ENCODE peak calls at places on chromosomes 6 and 20, in eight cellular contexts. One of them, this sample, is unnamed.

GRCh38 chr6:121434037-121434770 is 1.2 kb upstream of the GJA1 start:
- DNase-seq in mesendoderm: peak
- DNase-seq in caudate nucleus: no peak
- DNase-seq in body of pancreas: no peak
- DNase-seq in effector memory CD4-positive, alpha-beta T cell: no peak
- DNase-seq in epithelial cell of prostate: no peak
- DNase-seq in kidney: no peak
- DNase-seq in heart left ventricle: no peak
- DNase-seq in this sample: no peak

GRCh38 chr6:120608826-120609225 is 725.5 kb downstream of the TBC1D32 start:
- DNase-seq in effector memory CD4-positive, alpha-beta T cell: no peak
- DNase-seq in heart left ventricle: no peak
- DNase-seq in epithelial cell of prostate: peak
- DNase-seq in caudate nucleus: no peak
- DNase-seq in body of pancreas: no peak
- DNase-seq in kidney: no peak
- DNase-seq in mesendoderm: no peak
- DNase-seq in this sample: peak

GRCh38 chr20:61123751-61124368 is 128.2 kb upstream of the CDH4 start:
- DNase-seq in heart left ventricle: no peak
- DNase-seq in effector memory CD4-positive, alpha-beta T cell: no peak
- DNase-seq in epithelial cell of prostate: no peak
- DNase-seq in mesendoderm: no peak
- DNase-seq in caudate nucleus: no peak
- DNase-seq in body of pancreas: no peak
- DNase-seq in kidney: no peak
- DNase-seq in this sample: no peak

GRCh38 chr6:21754891-21755290 is 161.3 kb downstream of the SOX4 start:
- DNase-seq in effector memory CD4-positive, alpha-beta T cell: no peak
- DNase-seq in kidney: no peak
- DNase-seq in epithelial cell of prostate: peak
- DNase-seq in mesendoderm: no peak
- DNase-seq in heart left ventricle: no peak
- DNase-seq in body of pancreas: no peak
- DNase-seq in caudate nucleus: no peak
- DNase-seq in this sample: peak

GRCh38 chr6:106637051-106637717 is 7.8 kb downstream of the QRSL1 start:
- DNase-seq in caudate nucleus: no peak
- DNase-seq in body of pancreas: no peak
- DNase-seq in mesendoderm: peak
- DNase-seq in kidney: no peak
- DNase-seq in effector memory CD4-positive, alpha-beta T cell: no peak
- DNase-seq in epithelial cell of prostate: no peak
- DNase-seq in heart left ventricle: no peak
- DNase-seq in this sample: no peak

GRCh38 chr6:116447052-116447451 is 14.1 kb upstream of the CALHM6 start:
- DNase-seq in body of pancreas: no peak
- DNase-seq in caudate nucleus: no peak
- DNase-seq in effector memory CD4-positive, alpha-beta T cell: no peak
- DNase-seq in mesendoderm: no peak
- DNase-seq in kidney: no peak
- DNase-seq in epithelial cell of prostate: no peak
- DNase-seq in heart left ventricle: no peak
- DNase-seq in this sample: peak

GRCh38 chr6:159969204-159969912 is 476 bp downstream of the IGF2R start:
- DNase-seq in mesendoderm: peak
- DNase-seq in caudate nucleus: no peak
- DNase-seq in body of pancreas: peak
- DNase-seq in heart left ventricle: peak
- DNase-seq in kidney: peak
- DNase-seq in effector memory CD4-positive, alpha-beta T cell: no peak
- DNase-seq in epithelial cell of prostate: no peak
- DNase-seq in this sample: no peak

GRCh38 chr20:692044-692443 is 16.4 kb upstream of the SCRT2 start:
- DNase-seq in effector memory CD4-positive, alpha-beta T cell: no peak
- DNase-seq in epithelial cell of prostate: no peak
- DNase-seq in kidney: no peak
- DNase-seq in heart left ventricle: no peak
- DNase-seq in caudate nucleus: no peak
- DNase-seq in mesendoderm: no peak
- DNase-seq in body of pancreas: no peak
- DNase-seq in this sample: no peak

GRCh38 chr6:141550471-141550870 is 582.3 kb upstream of the GJE1 start:
- DNase-seq in effector memory CD4-positive, alpha-beta T cell: no peak
- DNase-seq in kidney: no peak
- DNase-seq in body of pancreas: no peak
- DNase-seq in epithelial cell of prostate: no peak
- DNase-seq in mesendoderm: no peak
- DNase-seq in heart left ventricle: no peak
- DNase-seq in caudate nucleus: no peak
- DNase-seq in this sample: no peak

GRCh38 chr20:19977373-19977770 is 39.8 kb upstream of the NAA20 start:
- DNase-seq in effector memory CD4-positive, alpha-beta T cell: no peak
- DNase-seq in kidney: no peak
- DNase-seq in heart left ventricle: no peak
- DNase-seq in body of pancreas: no peak
- DNase-seq in mesendoderm: no peak
- DNase-seq in epithelial cell of prostate: no peak
- DNase-seq in caudate nucleus: no peak
- DNase-seq in this sample: no peak

GRCh38 chr6:142913036-142913510 is 31.9 kb downstream of the HIVEP2 start:
- DNase-seq in mesendoderm: no peak
- DNase-seq in effector memory CD4-positive, alpha-beta T cell: no peak
- DNase-seq in kidney: no peak
- DNase-seq in epithelial cell of prostate: no peak
- DNase-seq in body of pancreas: no peak
- DNase-seq in caudate nucleus: no peak
- DNase-seq in heart left ventricle: no peak
- DNase-seq in this sample: no peak

GRCh38 chr6:142914371-142914770 is 30.6 kb downstream of the HIVEP2 start:
- DNase-seq in epithelial cell of prostate: no peak
- DNase-seq in body of pancreas: no peak
- DNase-seq in mesendoderm: no peak
- DNase-seq in effector memory CD4-positive, alpha-beta T cell: no peak
- DNase-seq in caudate nucleus: no peak
- DNase-seq in kidney: no peak
- DNase-seq in heart left ventricle: no peak
- DNase-seq in this sample: no peak

GRCh38 chr6:142913511-142914047 is 31.4 kb downstream of the HIVEP2 start:
- DNase-seq in caudate nucleus: no peak
- DNase-seq in mesendoderm: no peak
- DNase-seq in epithelial cell of prostate: no peak
- DNase-seq in heart left ventricle: no peak
- DNase-seq in body of pancreas: no peak
- DNase-seq in kidney: no peak
- DNase-seq in effector memory CD4-positive, alpha-beta T cell: peak
- DNase-seq in this sample: no peak

GRCh38 chr6:142911395-142911794 is 33.6 kb downstream of the HIVEP2 start:
- DNase-seq in mesendoderm: no peak
- DNase-seq in body of pancreas: no peak
- DNase-seq in heart left ventricle: no peak
- DNase-seq in kidney: no peak
- DNase-seq in epithelial cell of prostate: no peak
- DNase-seq in effector memory CD4-positive, alpha-beta T cell: no peak
- DNase-seq in caudate nucleus: no peak
- DNase-seq in this sample: no peak

GRCh38 chr6:142912125-142912524 is 32.9 kb downstream of the HIVEP2 start:
- DNase-seq in body of pancreas: no peak
- DNase-seq in caudate nucleus: no peak
- DNase-seq in heart left ventricle: no peak
- DNase-seq in kidney: no peak
- DNase-seq in mesendoderm: no peak
- DNase-seq in epithelial cell of prostate: no peak
- DNase-seq in effector memory CD4-positive, alpha-beta T cell: no peak
- DNase-seq in this sample: no peak
- H3K27ac ChIP-seq in body of pancreas: no peak
- H3K27ac ChIP-seq in caudate nucleus: no peak
- H3K27ac ChIP-seq in heart left ventricle: no peak
- H3K27ac ChIP-seq in kidney: no peak
- H3K27ac ChIP-seq in mesendoderm: no peak
- H3K27ac ChIP-seq in epithelial cell of prostate: no peak
- H3K27ac ChIP-seq in effector memory CD4-positive, alpha-beta T cell: peak
- H3K27ac ChIP-seq in this sample: no peak

DNA sequence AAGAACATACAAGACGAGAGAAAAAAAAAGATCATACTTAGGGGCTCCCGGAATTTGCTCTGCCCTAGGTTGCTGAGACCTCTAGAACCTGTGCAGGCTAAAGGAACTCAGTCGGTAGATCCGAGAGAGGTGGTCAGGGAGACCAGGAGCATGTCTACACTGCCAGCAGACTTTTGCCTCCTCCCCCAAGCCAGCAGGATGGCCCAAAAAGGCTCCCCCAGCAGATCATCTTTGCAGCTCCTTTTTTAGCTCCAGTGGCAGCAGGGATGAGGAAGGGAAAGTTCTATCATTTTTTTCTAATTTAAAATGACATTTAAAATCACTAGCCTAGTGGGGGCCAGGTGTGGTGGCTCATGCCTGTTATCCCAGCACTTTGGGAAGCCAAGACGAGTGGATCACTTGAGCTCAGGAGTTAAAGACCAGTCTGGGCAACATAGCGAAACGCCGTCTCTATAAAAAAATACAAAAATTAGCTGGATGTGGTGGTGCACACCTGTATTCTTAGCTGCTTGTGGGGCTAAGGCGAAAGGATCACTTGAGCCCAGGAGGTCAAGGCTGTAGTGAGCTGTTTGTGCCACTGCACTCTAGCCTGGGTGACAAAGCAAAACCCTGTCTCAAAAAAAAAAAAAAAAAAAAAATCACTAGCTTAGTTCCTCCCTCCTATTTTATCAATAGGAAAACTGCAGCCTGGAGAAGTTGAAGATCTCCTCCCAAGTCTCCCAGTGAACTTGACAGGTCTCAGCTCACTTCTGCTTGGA is 69.3 kb upstream of the MYL9 start:
- DNase-seq in heart left ventricle: no peak
- DNase-seq in epithelial cell of prostate: no peak
- DNase-seq in mesendoderm: no peak
- DNase-seq in caudate nucleus: no peak
- DNase-seq in body of pancreas: no peak
- DNase-seq in kidney: no peak
- DNase-seq in effector memory CD4-positive, alpha-beta T cell: no peak
- DNase-seq in this sample: no peak
- H3K27ac ChIP-seq in heart left ventricle: peak
- H3K27ac ChIP-seq in epithelial cell of prostate: peak
- H3K27ac ChIP-seq in mesendoderm: peak
- H3K27ac ChIP-seq in caudate nucleus: no peak
- H3K27ac ChIP-seq in body of pancreas: peak
- H3K27ac ChIP-seq in kidney: no peak
- H3K27ac ChIP-seq in effector memory CD4-positive, alpha-beta T cell: peak
- H3K27ac ChIP-seq in this sample: peak

DNA sequence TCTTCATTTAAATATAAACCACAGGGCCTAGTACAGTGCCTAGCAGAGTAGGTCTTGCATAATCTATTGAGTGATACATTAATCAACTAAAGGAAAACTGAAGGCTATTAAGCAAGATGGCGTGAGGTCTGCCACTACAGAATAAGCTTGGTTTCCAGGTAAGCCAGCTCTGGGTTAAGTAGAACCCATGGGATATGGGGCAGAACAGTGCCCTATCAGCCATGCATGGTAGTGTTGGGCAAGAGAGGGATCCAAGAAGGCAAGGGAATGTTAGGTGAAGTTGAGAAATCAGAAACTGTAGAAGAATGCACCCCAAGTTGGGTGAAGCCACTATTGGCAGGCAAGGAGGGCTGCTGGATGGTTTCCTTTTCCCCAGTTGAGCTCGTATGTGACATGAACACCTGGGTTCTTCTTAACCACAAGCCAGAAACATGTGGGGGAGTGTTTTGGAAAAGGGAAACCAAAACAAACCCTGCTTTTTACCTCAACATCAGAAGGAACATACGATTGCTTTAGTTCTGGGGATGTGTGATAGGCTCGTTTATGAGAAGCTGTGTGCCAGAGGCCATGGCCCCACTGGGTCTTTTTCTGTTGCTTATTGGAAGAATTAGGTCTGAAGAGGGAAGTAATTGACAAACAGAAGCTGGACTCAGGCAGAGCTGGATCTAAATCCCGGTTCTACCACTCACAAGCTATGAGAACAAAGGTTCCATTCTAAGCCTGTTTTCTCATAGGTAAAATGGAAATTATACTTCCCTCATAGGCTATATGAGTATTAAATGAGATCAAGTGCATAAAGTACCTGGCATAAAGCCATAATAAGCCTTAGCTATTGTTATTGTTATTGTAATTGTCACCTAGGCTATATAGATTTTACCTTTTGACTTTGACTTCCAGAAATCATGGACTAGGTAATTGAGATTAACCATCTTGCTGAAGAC is 33.5 kb downstream of the NEDD9 start:
- DNase-seq in heart left ventricle: no peak
- DNase-seq in mesendoderm: no peak
- DNase-seq in epithelial cell of prostate: no peak
- DNase-seq in caudate nucleus: no peak
- DNase-seq in effector memory CD4-positive, alpha-beta T cell: peak
- DNase-seq in kidney: no peak
- DNase-seq in body of pancreas: no peak
- DNase-seq in this sample: no peak
- H3K27ac ChIP-seq in heart left ventricle: no peak
- H3K27ac ChIP-seq in mesendoderm: no peak
- H3K27ac ChIP-seq in epithelial cell of prostate: no peak
- H3K27ac ChIP-seq in caudate nucleus: no peak
- H3K27ac ChIP-seq in effector memory CD4-positive, alpha-beta T cell: peak
- H3K27ac ChIP-seq in kidney: no peak
- H3K27ac ChIP-seq in body of pancreas: peak
- H3K27ac ChIP-seq in this sample: no peak

GRCh38 chr20:16284385-16285100 is 288.7 kb downstream of the KIF16B start:
- DNase-seq in mesendoderm: no peak
- DNase-seq in body of pancreas: no peak
- DNase-seq in caudate nucleus: no peak
- DNase-seq in heart left ventricle: no peak
- DNase-seq in effector memory CD4-positive, alpha-beta T cell: no peak
- DNase-seq in epithelial cell of prostate: no peak
- DNase-seq in kidney: no peak
- DNase-seq in this sample: no peak

GRCh38 chr20:16280219-16280618 is 293.0 kb downstream of the KIF16B start:
- DNase-seq in heart left ventricle: no peak
- DNase-seq in kidney: no peak
- DNase-seq in effector memory CD4-positive, alpha-beta T cell: no peak
- DNase-seq in epithelial cell of prostate: no peak
- DNase-seq in body of pancreas: no peak
- DNase-seq in mesendoderm: no peak
- DNase-seq in caudate nucleus: no peak
- DNase-seq in this sample: no peak

GRCh38 chr20:16286601-16287000 is 286.6 kb downstream of the KIF16B start:
- DNase-seq in heart left ventricle: no peak
- DNase-seq in epithelial cell of prostate: no peak
- DNase-seq in caudate nucleus: no peak
- DNase-seq in mesendoderm: no peak
- DNase-seq in body of pancreas: no peak
- DNase-seq in kidney: no peak
- DNase-seq in effector memory CD4-positive, alpha-beta T cell: no peak
- DNase-seq in this sample: no peak

GRCh38 chr20:16283978-16284377 is 289.3 kb downstream of the KIF16B start:
- DNase-seq in body of pancreas: no peak
- DNase-seq in epithelial cell of prostate: no peak
- DNase-seq in effector memory CD4-positive, alpha-beta T cell: no peak
- DNase-seq in mesendoderm: peak
- DNase-seq in caudate nucleus: no peak
- DNase-seq in kidney: no peak
- DNase-seq in heart left ventricle: no peak
- DNase-seq in this sample: no peak

GRCh38 chr20:16283307-16283706 is 289.9 kb downstream of the KIF16B start:
- DNase-seq in heart left ventricle: no peak
- DNase-seq in caudate nucleus: no peak
- DNase-seq in mesendoderm: no peak
- DNase-seq in body of pancreas: no peak
- DNase-seq in kidney: peak
- DNase-seq in effector memory CD4-positive, alpha-beta T cell: no peak
- DNase-seq in epithelial cell of prostate: no peak
- DNase-seq in this sample: no peak
- H3K27ac ChIP-seq in heart left ventricle: no peak
- H3K27ac ChIP-seq in caudate nucleus: no peak
- H3K27ac ChIP-seq in mesendoderm: no peak
- H3K27ac ChIP-seq in body of pancreas: no peak
- H3K27ac ChIP-seq in kidney: peak
- H3K27ac ChIP-seq in effector memory CD4-positive, alpha-beta T cell: no peak
- H3K27ac ChIP-seq in epithelial cell of prostate: no peak
- H3K27ac ChIP-seq in this sample: no peak

This sample was measured in brain microvascular endothelial cell.